ENCODE peak calls at places on chromosome 13, in seven cellular contexts. One of them, this sample, is unnamed.

GRCh38 chr13:112248909-112249592 is 127.1 kb upstream of the SPACA7 start:
- DNase-seq in CD8-positive, alpha-beta T cell: peak; percentile 13
- DNase-seq in neural progenitor cell: no peak
- DNase-seq in dorsolateral prefrontal cortex: no peak
- DNase-seq in tibial artery: no peak
- DNase-seq in glutamatergic neuron: no peak
- DNase-seq in mucosa of descending colon: no peak
- DNase-seq in this sample: no peak

GRCh38 chr13:69856331-69856730 is 251.3 kb upstream of the ATXN8OS start:
- DNase-seq in CD8-positive, alpha-beta T cell: no peak
- DNase-seq in neural progenitor cell: peak; percentile 44
- DNase-seq in dorsolateral prefrontal cortex: no peak
- DNase-seq in tibial artery: no peak
- DNase-seq in glutamatergic neuron: no peak
- DNase-seq in mucosa of descending colon: no peak
- DNase-seq in this sample: no peak

GRCh38 chr13:94673841-94674240 is 38.5 kb downstream of the SOX21 start:
- DNase-seq in CD8-positive, alpha-beta T cell: no peak
- DNase-seq in neural progenitor cell: peak; percentile 57
- DNase-seq in dorsolateral prefrontal cortex: no peak
- DNase-seq in tibial artery: no peak
- DNase-seq in glutamatergic neuron: no peak
- DNase-seq in mucosa of descending colon: no peak
- DNase-seq in this sample: no peak

GRCh38 chr13:60583911-60584753 is 187.1 kb downstream of the TDRD3 start:
- DNase-seq in CD8-positive, alpha-beta T cell: no peak
- DNase-seq in neural progenitor cell: peak; percentile 25
- DNase-seq in dorsolateral prefrontal cortex: no peak
- DNase-seq in tibial artery: no peak
- DNase-seq in glutamatergic neuron: no peak
- DNase-seq in mucosa of descending colon: no peak
- DNase-seq in this sample: no peak

GRCh38 chr13:106568225-106569003 is 477 bp upstream of the ARGLU1 start:
- DNase-seq in CD8-positive, alpha-beta T cell: no peak
- DNase-seq in neural progenitor cell: no peak
- DNase-seq in dorsolateral prefrontal cortex: no peak
- DNase-seq in tibial artery: no peak
- DNase-seq in glutamatergic neuron: no peak
- DNase-seq in mucosa of descending colon: no peak
- DNase-seq in this sample: no peak

GRCh38 chr13:60572003-60572792 is 175.2 kb downstream of the TDRD3 start:
- DNase-seq in CD8-positive, alpha-beta T cell: no peak
- DNase-seq in neural progenitor cell: peak; percentile 20
- DNase-seq in dorsolateral prefrontal cortex: no peak
- DNase-seq in tibial artery: no peak
- DNase-seq in glutamatergic neuron: no peak
- DNase-seq in mucosa of descending colon: no peak
- DNase-seq in this sample: no peak

GRCh38 chr13:75426421-75426820 is 55.5 kb downstream of the TBC1D4 start:
- DNase-seq in CD8-positive, alpha-beta T cell: no peak
- DNase-seq in neural progenitor cell: no peak
- DNase-seq in dorsolateral prefrontal cortex: no peak
- DNase-seq in tibial artery: no peak
- DNase-seq in glutamatergic neuron: no peak
- DNase-seq in mucosa of descending colon: no peak
- DNase-seq in this sample: no peak

GRCh38 chr13:99916366-99917103 is 55.0 kb downstream of the ZIC5 start:
- DNase-seq in CD8-positive, alpha-beta T cell: no peak
- DNase-seq in neural progenitor cell: peak; percentile 49
- DNase-seq in dorsolateral prefrontal cortex: no peak
- DNase-seq in tibial artery: no peak
- DNase-seq in glutamatergic neuron: no peak
- DNase-seq in mucosa of descending colon: no peak
- DNase-seq in this sample: no peak

GRCh38 chr13:44352671-44353070 is 21.0 kb upstream of the SERP2 start:
- DNase-seq in CD8-positive, alpha-beta T cell: no peak
- DNase-seq in neural progenitor cell: no peak
- DNase-seq in dorsolateral prefrontal cortex: no peak
- DNase-seq in tibial artery: no peak
- DNase-seq in glutamatergic neuron: no peak
- DNase-seq in mucosa of descending colon: no peak
- DNase-seq in this sample: no peak

GRCh38 chr13:77300176-77301141 is 26.4 kb downstream of the MYCBP2 start:
- DNase-seq in CD8-positive, alpha-beta T cell: no peak
- DNase-seq in neural progenitor cell: no peak
- DNase-seq in dorsolateral prefrontal cortex: no peak
- DNase-seq in tibial artery: no peak
- DNase-seq in glutamatergic neuron: no peak
- DNase-seq in mucosa of descending colon: no peak
- DNase-seq in this sample: no peak

GRCh38 chr13:40440990-40441820 is 225.2 kb downstream of the FOXO1 start:
- DNase-seq in CD8-positive, alpha-beta T cell: no peak
- DNase-seq in neural progenitor cell: no peak
- DNase-seq in dorsolateral prefrontal cortex: peak; percentile 73
- DNase-seq in tibial artery: peak; percentile 92
- DNase-seq in glutamatergic neuron: no peak
- DNase-seq in mucosa of descending colon: peak; percentile 67
- DNase-seq in this sample: no peak

GRCh38 chr13:60220072-60220471 is 56.3 kb upstream of the DIAPH3 start:
- DNase-seq in CD8-positive, alpha-beta T cell: no peak
- DNase-seq in neural progenitor cell: no peak
- DNase-seq in dorsolateral prefrontal cortex: no peak
- DNase-seq in tibial artery: no peak
- DNase-seq in glutamatergic neuron: no peak
- DNase-seq in mucosa of descending colon: no peak
- DNase-seq in this sample: no peak

GRCh38 chr13:38637576-38637975 is 49.3 kb upstream of the FREM2 start:
- DNase-seq in CD8-positive, alpha-beta T cell: no peak
- DNase-seq in neural progenitor cell: no peak
- DNase-seq in dorsolateral prefrontal cortex: no peak
- DNase-seq in tibial artery: no peak
- DNase-seq in glutamatergic neuron: no peak
- DNase-seq in mucosa of descending colon: no peak
- DNase-seq in this sample: no peak

GRCh38 chr13:71148391-71148790 is 718.6 kb downstream of the DACH1 start:
- DNase-seq in CD8-positive, alpha-beta T cell: no peak
- DNase-seq in neural progenitor cell: peak; percentile 72
- DNase-seq in dorsolateral prefrontal cortex: no peak
- DNase-seq in tibial artery: no peak
- DNase-seq in glutamatergic neuron: no peak
- DNase-seq in mucosa of descending colon: no peak
- DNase-seq in this sample: no peak

GRCh38 chr13:89846890-89847585 is 1500.4 kb upstream of the MIR17HG start:
- DNase-seq in CD8-positive, alpha-beta T cell: no peak
- DNase-seq in neural progenitor cell: no peak
- DNase-seq in dorsolateral prefrontal cortex: no peak
- DNase-seq in tibial artery: no peak
- DNase-seq in glutamatergic neuron: no peak
- DNase-seq in mucosa of descending colon: no peak
- DNase-seq in this sample: no peak

GRCh38 chr13:98565726-98566577 is 11.0 kb downstream of the STK24 start:
- DNase-seq in CD8-positive, alpha-beta T cell: no peak
- DNase-seq in neural progenitor cell: no peak
- DNase-seq in dorsolateral prefrontal cortex: no peak
- DNase-seq in tibial artery: peak; percentile 76
- DNase-seq in glutamatergic neuron: no peak
- DNase-seq in mucosa of descending colon: peak; percentile 77
- DNase-seq in this sample: no peak

GRCh38 chr13:49602005-49602404 is 16.6 kb upstream of the RCBTB1 start:
- DNase-seq in CD8-positive, alpha-beta T cell: no peak
- DNase-seq in neural progenitor cell: no peak
- DNase-seq in dorsolateral prefrontal cortex: no peak
- DNase-seq in tibial artery: no peak
- DNase-seq in glutamatergic neuron: no peak
- DNase-seq in mucosa of descending colon: no peak
- DNase-seq in this sample: no peak

GRCh38 chr13:56187331-56187730 is 953.4 kb upstream of the PRR20A start:
- DNase-seq in CD8-positive, alpha-beta T cell: no peak
- DNase-seq in neural progenitor cell: no peak
- DNase-seq in dorsolateral prefrontal cortex: no peak
- DNase-seq in tibial artery: peak; percentile 58
- DNase-seq in glutamatergic neuron: no peak
- DNase-seq in mucosa of descending colon: peak; percentile 28
- DNase-seq in this sample: no peak

GRCh38 chr13:109787135-109787954 is 962 bp upstream of the IRS2 start:
- DNase-seq in CD8-positive, alpha-beta T cell: peak; percentile 65
- DNase-seq in neural progenitor cell: peak; percentile 84
- DNase-seq in dorsolateral prefrontal cortex: peak; percentile 69
- DNase-seq in tibial artery: no peak
- DNase-seq in glutamatergic neuron: peak; percentile 70
- DNase-seq in mucosa of descending colon: peak; percentile 65
- DNase-seq in this sample: peak; percentile 42

DNA sequence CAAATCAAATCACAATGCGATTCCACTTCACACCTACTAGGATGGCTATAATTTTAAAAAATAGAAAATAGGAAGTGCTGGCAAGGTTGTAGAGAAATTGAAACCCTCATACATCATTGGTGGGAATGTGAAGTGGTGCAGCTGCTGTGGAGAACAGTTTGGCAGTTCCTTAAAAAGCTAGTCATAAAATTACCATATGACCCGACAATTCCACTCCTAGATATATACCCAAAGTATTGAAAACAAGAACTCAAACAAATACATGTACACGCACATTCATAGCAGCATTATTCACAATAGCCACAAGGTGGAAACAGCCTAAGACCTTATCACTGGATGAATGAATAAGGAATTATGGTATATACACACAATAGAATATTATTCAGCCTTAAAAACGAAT is 12.0 kb downstream of the HMGB1 start:
- DNase-seq in CD8-positive, alpha-beta T cell: no peak
- DNase-seq in neural progenitor cell: no peak
- DNase-seq in dorsolateral prefrontal cortex: no peak
- DNase-seq in tibial artery: no peak
- DNase-seq in glutamatergic neuron: no peak
- DNase-seq in mucosa of descending colon: no peak
- DNase-seq in this sample: no peak
- TF ChIP-seq CTCF in CD8-positive, alpha-beta T cell: no peak
- TF ChIP-seq CTCF in neural progenitor cell: no peak
- TF ChIP-seq CTCF in dorsolateral prefrontal cortex: no peak
- TF ChIP-seq CTCF in tibial artery: no peak
- TF ChIP-seq CTCF in glutamatergic neuron: no peak
- TF ChIP-seq CTCF in mucosa of descending colon: no peak
- TF ChIP-seq CTCF in this sample: peak; percentile 31

GRCh38 chr13:48578516-48579166 is 45.8 kb upstream of the RCBTB2 start:
- DNase-seq in CD8-positive, alpha-beta T cell: no peak
- DNase-seq in neural progenitor cell: no peak
- DNase-seq in dorsolateral prefrontal cortex: no peak
- DNase-seq in tibial artery: no peak
- DNase-seq in glutamatergic neuron: no peak
- DNase-seq in mucosa of descending colon: no peak
- DNase-seq in this sample: no peak

GRCh38 chr13:48580886-48581285 is 48.0 kb upstream of the RCBTB2 start:
- DNase-seq in CD8-positive, alpha-beta T cell: no peak
- DNase-seq in neural progenitor cell: no peak
- DNase-seq in dorsolateral prefrontal cortex: no peak
- DNase-seq in tibial artery: no peak
- DNase-seq in glutamatergic neuron: no peak
- DNase-seq in mucosa of descending colon: no peak
- DNase-seq in this sample: no peak

GRCh38 chr13:48582086-48582485 is 49.2 kb upstream of the RCBTB2 start:
- DNase-seq in CD8-positive, alpha-beta T cell: no peak
- DNase-seq in neural progenitor cell: no peak
- DNase-seq in dorsolateral prefrontal cortex: no peak
- DNase-seq in tibial artery: no peak
- DNase-seq in glutamatergic neuron: no peak
- DNase-seq in mucosa of descending colon: no peak
- DNase-seq in this sample: no peak

GRCh38 chr13:48580185-48580803 is 47.4 kb upstream of the RCBTB2 start:
- DNase-seq in CD8-positive, alpha-beta T cell: peak; percentile 79
- DNase-seq in neural progenitor cell: peak; percentile 74
- DNase-seq in dorsolateral prefrontal cortex: no peak
- DNase-seq in tibial artery: peak; percentile 79
- DNase-seq in glutamatergic neuron: peak; percentile 74
- DNase-seq in mucosa of descending colon: no peak
- DNase-seq in this sample: peak; percentile 57

DNA sequence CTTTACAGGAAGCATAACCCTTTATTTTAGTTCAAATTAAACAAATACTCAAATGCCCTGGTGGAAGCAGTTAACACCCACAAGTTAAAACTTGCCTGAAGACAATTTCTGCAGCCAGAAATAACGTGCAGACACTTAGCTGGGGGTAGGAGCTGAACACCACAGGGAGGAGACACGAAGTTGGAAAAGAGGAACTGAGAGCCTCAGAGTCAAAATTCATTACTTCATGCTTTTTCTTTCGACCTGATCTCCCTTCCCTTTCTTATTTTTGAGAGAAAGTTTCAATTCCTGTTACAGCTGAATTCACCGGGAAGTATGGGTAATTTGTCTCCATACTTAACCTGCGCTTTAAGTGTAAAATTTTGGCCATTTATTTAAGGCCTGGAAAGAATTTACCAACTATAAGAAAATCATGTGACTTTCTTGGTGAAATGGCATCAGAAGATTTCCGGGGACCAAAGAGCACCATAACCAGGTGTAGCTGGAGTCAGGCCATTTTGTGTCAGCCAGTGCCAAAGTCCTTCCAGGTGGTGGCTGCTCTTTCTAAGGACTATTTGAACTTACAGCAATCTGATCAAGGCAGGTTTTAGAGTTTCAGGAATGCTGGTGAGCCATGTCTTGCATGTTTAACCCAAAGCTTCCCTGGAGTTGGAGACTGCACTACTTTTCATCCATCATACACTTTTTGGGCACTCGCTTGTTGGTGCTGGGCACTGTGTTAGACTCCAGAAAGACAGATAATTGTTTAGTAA is 46.5 kb upstream of the RCBTB2 start:
- DNase-seq in CD8-positive, alpha-beta T cell: no peak
- DNase-seq in neural progenitor cell: no peak
- DNase-seq in dorsolateral prefrontal cortex: no peak
- DNase-seq in tibial artery: no peak
- DNase-seq in glutamatergic neuron: no peak
- DNase-seq in mucosa of descending colon: no peak
- DNase-seq in this sample: no peak
- TF ChIP-seq CTCF in CD8-positive, alpha-beta T cell: no peak
- TF ChIP-seq CTCF in neural progenitor cell: no peak
- TF ChIP-seq CTCF in dorsolateral prefrontal cortex: no peak
- TF ChIP-seq CTCF in tibial artery: no peak
- TF ChIP-seq CTCF in glutamatergic neuron: no peak
- TF ChIP-seq CTCF in mucosa of descending colon: no peak
- TF ChIP-seq CTCF in this sample: no peak

GRCh38 chr13:88000239-88000638 is 329.1 kb downstream of the SLITRK5 start:
- DNase-seq in CD8-positive, alpha-beta T cell: no peak
- DNase-seq in neural progenitor cell: no peak
- DNase-seq in dorsolateral prefrontal cortex: no peak
- DNase-seq in tibial artery: no peak
- DNase-seq in glutamatergic neuron: no peak
- DNase-seq in mucosa of descending colon: no peak
- DNase-seq in this sample: no peak
- TF ChIP-seq CTCF in CD8-positive, alpha-beta T cell: no peak
- TF ChIP-seq CTCF in neural progenitor cell: no peak
- TF ChIP-seq CTCF in dorsolateral prefrontal cortex: no peak
- TF ChIP-seq CTCF in tibial artery: no peak
- TF ChIP-seq CTCF in glutamatergic neuron: no peak
- TF ChIP-seq CTCF in mucosa of descending colon: no peak
- TF ChIP-seq CTCF in this sample: no peak

GRCh38 chr13:47594833-47595232 is 406.2 kb downstream of the SUCLA2 start:
- DNase-seq in CD8-positive, alpha-beta T cell: no peak
- DNase-seq in neural progenitor cell: peak; percentile 23
- DNase-seq in dorsolateral prefrontal cortex: no peak
- DNase-seq in tibial artery: no peak
- DNase-seq in glutamatergic neuron: no peak
- DNase-seq in mucosa of descending colon: no peak
- DNase-seq in this sample: no peak

GRCh38 chr13:47603365-47603764 is 397.7 kb downstream of the SUCLA2 start:
- DNase-seq in CD8-positive, alpha-beta T cell: no peak
- DNase-seq in neural progenitor cell: no peak
- DNase-seq in dorsolateral prefrontal cortex: no peak
- DNase-seq in tibial artery: no peak
- DNase-seq in glutamatergic neuron: no peak
- DNase-seq in mucosa of descending colon: no peak
- DNase-seq in this sample: no peak

GRCh38 chr13:47598340-47598911 is 402.6 kb downstream of the SUCLA2 start:
- DNase-seq in CD8-positive, alpha-beta T cell: no peak
- DNase-seq in neural progenitor cell: no peak
- DNase-seq in dorsolateral prefrontal cortex: no peak
- DNase-seq in tibial artery: no peak
- DNase-seq in glutamatergic neuron: no peak
- DNase-seq in mucosa of descending colon: no peak
- DNase-seq in this sample: no peak
- TF ChIP-seq CTCF in CD8-positive, alpha-beta T cell: no peak
- TF ChIP-seq CTCF in neural progenitor cell: peak; percentile 45
- TF ChIP-seq CTCF in dorsolateral prefrontal cortex: peak; percentile 11
- TF ChIP-seq CTCF in tibial artery: peak; percentile 44
- TF ChIP-seq CTCF in glutamatergic neuron: peak; percentile 10
- TF ChIP-seq CTCF in mucosa of descending colon: no peak
- TF ChIP-seq CTCF in this sample: peak; percentile 42

This sample was measured in progenitor cell of endocrine pancreas.